ENCODE peak calls at places on chromosomes 3 and 15, in ten cellular contexts. V is GM12864, I is tibial artery, K is AG04450, A is mammary epithelial cell, L is esophagus muscularis mucosa, D is neural progenitor cell, P is kidney epithelial cell, N is pancreas, Y is Panc1. Q is an unnamed sample.

GRCh38 chr3:102255736-102256135 is 179.1 kb upstream of the ZPLD1 start:
- DNase-seq in V (no peak), I (no peak), K (no peak), A (no peak), L (no peak), D (no peak), P (no peak), N (no peak), Y (no peak), Q (no peak)

GRCh38 chr15:63244976-63245645 is 32.3 kb upstream of the APH1B start:
- DNase-seq in V (no peak), I (no peak), K (no peak), A (no peak), L (no peak), D (no peak), P (no peak), N (no peak), Y (no peak), Q (no peak)

GRCh38 chr3:40358454-40358853 is 28.5 kb upstream of the ENTPD3 start:
- DNase-seq in V (no peak), I (no peak), K (no peak), A (no peak), L (no peak), D (no peak), P (no peak), N (no peak), Y (no peak), Q (no peak)

GRCh38 chr3:171260430-171260829 is 199.8 kb downstream of the TNIK start:
- DNase-seq in V (no peak), I (no peak), K (no peak), A (no peak), L (no peak), D (no peak), P (no peak), N (no peak), Y (no peak), Q (no peak)

GRCh38 chr3:42387802-42388651 is 22.4 kb downstream of the LYZL4 start:
- DNase-seq in V (no peak), I (no peak), K (no peak), A (no peak), L (no peak), D (no peak), P (no peak), N (no peak), Y (no peak), Q (no peak)

GRCh38 chr15:47856071-47856470 is 138.8 kb downstream of the SEMA6D start:
- DNase-seq in V (no peak), I (no peak), K (no peak), A (no peak), L (no peak), D (no peak), P (no peak), N (no peak), Y (no peak), Q (no peak)

GRCh38 chr3:38028621-38029361 is 651 bp downstream of the PLCD1 start:
- DNase-seq in V (no peak), I (peak; percentile 74), K (no peak), A (no peak), L (no peak), D (peak; percentile 78), P (no peak), N (no peak), Y (no peak), Q (no peak)

GRCh38 chr15:38530113-38530512 is 34.5 kb downstream of the RASGRP1 start:
- DNase-seq in V (no peak), I (no peak), K (no peak), A (no peak), L (no peak), D (no peak), P (no peak), N (no peak), Y (no peak), Q (no peak)

GRCh38 chr3:126528419-126528799 is 4.5 kb downstream of the CHST13 start:
- DNase-seq in V (no peak), I (no peak), K (no peak), A (no peak), L (no peak), D (no peak), P (no peak), N (no peak), Y (no peak), Q (no peak)

GRCh38 chr3:169964176-169964575 is 2.4 kb upstream of the SEC62 start:
- DNase-seq in V (no peak), I (no peak), K (no peak), A (peak; percentile 5), L (no peak), D (no peak), P (no peak), N (no peak), Y (no peak), Q (no peak)

DNA sequence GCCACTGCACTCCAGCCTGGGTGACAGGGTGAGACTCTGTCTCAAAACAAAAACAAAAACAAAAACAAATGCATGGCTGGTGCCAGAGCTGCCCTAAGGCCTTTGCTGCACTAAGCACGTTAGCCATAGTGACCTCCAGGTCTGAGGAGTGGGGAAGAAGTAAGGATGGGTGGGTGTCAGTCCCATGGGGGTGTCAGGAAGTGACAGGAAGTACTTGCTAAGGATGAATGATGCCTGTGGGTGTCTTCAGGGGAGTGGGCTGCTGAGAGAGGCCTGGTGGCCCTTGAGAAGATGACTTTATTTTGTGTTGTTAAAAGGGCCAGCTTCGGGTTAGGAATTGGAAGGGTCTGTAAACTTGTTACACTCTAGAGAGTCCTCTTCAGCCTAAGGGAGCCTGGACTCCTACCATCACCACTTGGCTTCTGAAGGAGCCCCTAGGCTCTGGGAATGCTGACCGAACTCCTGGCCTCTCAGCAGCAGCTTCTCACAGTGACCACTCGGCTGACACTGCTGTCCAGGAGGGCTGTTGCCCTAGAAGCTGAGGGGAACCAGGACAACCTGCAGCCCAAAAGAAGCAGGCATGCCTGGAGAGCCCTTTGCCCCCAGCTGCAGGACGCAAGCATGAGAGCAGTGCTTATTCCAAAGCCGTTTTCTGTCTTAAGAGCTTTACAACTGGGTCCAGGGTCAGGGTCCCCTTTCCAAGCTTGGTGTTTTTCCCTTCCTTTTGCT is 116.4 kb downstream of the MYLK start:
- DNase-seq in V (no peak), I (no peak), K (no peak), A (no peak), L (peak; percentile 72), D (no peak), P (no peak), N (no peak), Y (no peak), Q (no peak)
- TF ChIP-seq CTCF in V (no peak), I (no peak), K (no peak), A (no peak), L (no peak), D (no peak), P (no peak), N (no peak), Y (no peak), Q (no peak)

GRCh38 chr3:17033516-17034168 is 148.9 kb downstream of the PLCL2 start:
- DNase-seq in V (no peak), I (no peak), K (no peak), A (no peak), L (no peak), D (no peak), P (no peak), N (no peak), Y (no peak), Q (no peak)

GRCh38 chr3:17035033-17035432 is 150.3 kb downstream of the PLCL2 start:
- DNase-seq in V (no peak), I (no peak), K (no peak), A (no peak), L (no peak), D (no peak), P (no peak), N (no peak), Y (no peak), Q (no peak)

GRCh38 chr3:17030956-17031652 is 146.3 kb downstream of the PLCL2 start:
- DNase-seq in V (no peak), I (no peak), K (no peak), A (no peak), L (no peak), D (no peak), P (no peak), N (no peak), Y (no peak), Q (no peak)

GRCh38 chr3:17030438-17030837 is 145.7 kb downstream of the PLCL2 start:
- DNase-seq in V (no peak), I (no peak), K (no peak), A (peak; percentile 11), L (no peak), D (no peak), P (no peak), N (no peak), Y (no peak), Q (no peak)

GRCh38 chr3:17032407-17033034 is 147.8 kb downstream of the PLCL2 start:
- DNase-seq in V (no peak), I (no peak), K (no peak), A (no peak), L (no peak), D (peak; percentile 46), P (peak; percentile 14), N (no peak), Y (no peak), Q (no peak)
- TF ChIP-seq CTCF in V (peak; percentile 51), I (peak; percentile 72), K (peak; percentile 63), A (peak; percentile 67), L (peak; percentile 39), D (peak; percentile 75), P (peak; percentile 63), N (peak; percentile 59), Y (peak; percentile 63), Q (no peak)

GRCh38 chr3:157753753-157754152 is 250.5 kb upstream of the VEPH1 start:
- DNase-seq in V (no peak), I (no peak), K (no peak), A (no peak), L (no peak), D (no peak), P (no peak), N (no peak), Y (no peak), Q (no peak)

GRCh38 chr3:157752952-157753351 is 249.7 kb upstream of the VEPH1 start:
- DNase-seq in V (no peak), I (no peak), K (no peak), A (no peak), L (no peak), D (no peak), P (no peak), N (no peak), Y (no peak), Q (no peak)

GRCh38 chr3:157754415-157754814 is 251.2 kb upstream of the VEPH1 start:
- DNase-seq in V (no peak), I (no peak), K (no peak), A (no peak), L (no peak), D (peak; percentile 50), P (no peak), N (no peak), Y (no peak), Q (no peak)

GRCh38 chr3:157755254-157755653 is 252.0 kb upstream of the VEPH1 start:
- DNase-seq in V (no peak), I (no peak), K (no peak), A (no peak), L (no peak), D (no peak), P (no peak), N (no peak), Y (no peak), Q (no peak)
- TF ChIP-seq CTCF in V (no peak), I (no peak), K (peak; percentile 36), A (peak; percentile 20), L (no peak), D (peak; percentile 36), P (peak; percentile 14), N (no peak), Y (peak; percentile 34), Q (no peak)

DNA sequence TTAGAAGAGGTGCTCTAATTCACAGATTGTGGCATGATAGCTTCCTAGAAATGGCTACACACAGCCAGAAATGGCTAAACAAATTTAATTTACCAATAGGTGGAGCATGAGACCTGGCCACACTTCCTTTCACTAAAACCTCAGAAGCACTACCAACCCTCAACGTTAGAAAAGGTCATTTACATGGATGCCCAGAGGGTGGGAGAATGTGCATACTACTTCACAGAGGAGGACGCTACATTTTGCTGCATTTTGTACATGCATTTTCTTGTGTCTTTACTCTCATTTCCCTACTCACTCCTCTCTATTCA is 40.2 kb downstream of the C2CD4B start:
- DNase-seq in V (no peak), I (no peak), K (no peak), A (no peak), L (peak; percentile 42), D (no peak), P (no peak), N (no peak), Y (no peak), Q (no peak)
- TF ChIP-seq CTCF in V (no peak), I (no peak), K (no peak), A (peak; percentile 12), L (no peak), D (no peak), P (no peak), N (no peak), Y (no peak), Q (no peak)

Q was measured in activated B cell treated with CpG ODN at 0.5 μM for 24 hours.